ENCODE peak calls at places on chromosomes 7 and 10, in five cellular contexts. V, C, H, O and Q are unnamed samples.

GRCh38 chr7:1329261-1329660 is 96.6 kb downstream of the UNCX start:
- DNase-seq in V (no peak), C (no peak), H (no peak), O (no peak), Q (no peak)

GRCh38 chr7:140047197-140047596 is 15.6 kb downstream of the PARP12 start:
- DNase-seq in V (no peak), C (no peak), H (no peak), O (no peak), Q (no peak)

GRCh38 chr7:37440738-37441404 is 7.8 kb downstream of the ELMO1 start:
- DNase-seq in V (peak), C (no peak), H (no peak), O (no peak), Q (no peak)

GRCh38 chr7:66043681-66044497 is 31.7 kb upstream of the ASL start:
- DNase-seq in V (peak), C (peak), H (peak), O (peak), Q (peak)

GRCh38 chr10:72659694-72660093 is 32.2 kb upstream of the MCU start:
- DNase-seq in V (no peak), C (no peak), H (no peak), O (peak), Q (no peak)

GRCh38 chr7:15885678-15886077 is 199.2 kb upstream of the MEOX2 start:
- DNase-seq in V (no peak), C (no peak), H (no peak), O (no peak), Q (no peak)

GRCh38 chr10:95485030-95485429 is 76.1 kb downstream of the SORBS1 start:
- DNase-seq in V (no peak), C (no peak), H (no peak), O (no peak), Q (no peak)

GRCh38 chr7:33952824-33953223 is 47.5 kb downstream of the BMPER start:
- DNase-seq in V (no peak), C (peak), H (no peak), O (peak), Q (peak)

GRCh38 chr7:104196161-104196560 is 11.7 kb downstream of the ORC5 start:
- DNase-seq in V (no peak), C (no peak), H (no peak), O (peak), Q (peak)

GRCh38 chr10:72315054-72315453 is 39.7 kb downstream of the DNAJB12 start:
- DNase-seq in V (no peak), C (no peak), H (no peak), O (no peak), Q (no peak)

GRCh38 chr10:120580651-120581259 is 123.7 kb downstream of the PLPP4 start:
- DNase-seq in V (no peak), C (no peak), H (no peak), O (no peak), Q (no peak)

GRCh38 chr7:66921396-66921917 is 432 bp downstream of the TMEM248 start:
- DNase-seq in V (peak), C (peak), H (peak), O (peak), Q (peak)

GRCh38 chr10:123795196-123795780 is 96.3 kb downstream of the CPXM2 start:
- DNase-seq in V (no peak), C (no peak), H (no peak), O (no peak), Q (no peak)

GRCh38 chr7:25856056-25856780 is 295.8 kb upstream of the NFE2L3 start:
- DNase-seq in V (no peak), C (peak), H (no peak), O (no peak), Q (peak)

GRCh38 chr7:376306-376969 is 86.5 kb downstream of the FOXL3 start:
- DNase-seq in V (no peak), C (no peak), H (no peak), O (no peak), Q (no peak)

GRCh38 chr10:8035641-8036520 is 18.6 kb upstream of the GATA3 start:
- DNase-seq in V (no peak), C (no peak), H (no peak), O (no peak), Q (no peak)

GRCh38 chr7:120059641-120060040 is 213.3 kb upstream of the KCND2 start:
- DNase-seq in V (no peak), C (no peak), H (no peak), O (no peak), Q (no peak)

GRCh38 chr10:133242611-133243356 is 5.1 kb downstream of the VENTX start:
- DNase-seq in V (no peak), C (peak), H (no peak), O (peak), Q (peak)

GRCh38 chr7:28329616-28330373 is 82.5 kb upstream of the CREB5 start:
- DNase-seq in V (peak), C (peak), H (no peak), O (no peak), Q (peak)

GRCh38 chr7:40232242-40232929 is 97.6 kb downstream of the SUGCT start:
- DNase-seq in V (no peak), C (peak), H (no peak), O (peak), Q (peak)

GRCh38 chr7:77995717-77996116 is 197.1 kb downstream of the PHTF2 start:
- DNase-seq in V (no peak), C (peak), H (no peak), O (no peak), Q (no peak)

GRCh38 chr10:132209130-132209529 is 22.4 kb downstream of the DPYSL4 start:
- DNase-seq in V (no peak), C (peak), H (no peak), O (peak), Q (peak)